ENCODE peak calls at places on chromosomes 7 and 10, in seven cellular contexts. One of them, this sample, is unnamed.
A peak's percentile ranks its signal among the peaks of the same experiment; 100 is the strongest.

GRCh38 chr7:5678295-5679046 is 103.0 kb downstream of the RNF216 start:
- DNase-seq in kidney epithelial cell: no peak
- DNase-seq in HCT116: no peak
- DNase-seq in progenitor cell of endocrine pancreas: no peak
- DNase-seq in astrocyte: no peak
- DNase-seq in transverse colon: no peak
- DNase-seq in mucosa of descending colon: no peak
- DNase-seq in this sample: no peak

GRCh38 chr7:33471636-33472242 is 342.4 kb downstream of the BBS9 start:
- DNase-seq in kidney epithelial cell: no peak
- DNase-seq in HCT116: no peak
- DNase-seq in progenitor cell of endocrine pancreas: no peak
- DNase-seq in astrocyte: no peak
- DNase-seq in transverse colon: no peak
- DNase-seq in mucosa of descending colon: no peak
- DNase-seq in this sample: no peak

GRCh38 chr7:64541438-64542359 is 21.2 kb downstream of the ZNF680 start:
- DNase-seq in kidney epithelial cell: peak; percentile 55
- DNase-seq in HCT116: peak; percentile 55
- DNase-seq in progenitor cell of endocrine pancreas: no peak
- DNase-seq in astrocyte: peak; percentile 88
- DNase-seq in transverse colon: no peak
- DNase-seq in mucosa of descending colon: no peak
- DNase-seq in this sample: peak; percentile 35

GRCh38 chr10:96448021-96448457 is 65.7 kb downstream of the TLL2 start:
- DNase-seq in kidney epithelial cell: no peak
- DNase-seq in HCT116: no peak
- DNase-seq in progenitor cell of endocrine pancreas: no peak
- DNase-seq in astrocyte: no peak
- DNase-seq in transverse colon: peak; percentile 14
- DNase-seq in mucosa of descending colon: no peak
- DNase-seq in this sample: no peak

GRCh38 chr10:128062331-128062730 is 63.9 kb downstream of the MKI67 start:
- DNase-seq in kidney epithelial cell: no peak
- DNase-seq in HCT116: no peak
- DNase-seq in progenitor cell of endocrine pancreas: no peak
- DNase-seq in astrocyte: no peak
- DNase-seq in transverse colon: no peak
- DNase-seq in mucosa of descending colon: no peak
- DNase-seq in this sample: no peak

GRCh38 chr10:92241158-92241500 is 49.7 kb downstream of the CPEB3 start:
- DNase-seq in kidney epithelial cell: no peak
- DNase-seq in HCT116: no peak
- DNase-seq in progenitor cell of endocrine pancreas: no peak
- DNase-seq in astrocyte: peak; percentile 10
- DNase-seq in transverse colon: peak; percentile 24
- DNase-seq in mucosa of descending colon: peak; percentile 52
- DNase-seq in this sample: no peak

GRCh38 chr10:114538544-114538906 is 119.5 kb downstream of the ABLIM1 start:
- DNase-seq in kidney epithelial cell: no peak
- DNase-seq in HCT116: no peak
- DNase-seq in progenitor cell of endocrine pancreas: no peak
- DNase-seq in astrocyte: no peak
- DNase-seq in transverse colon: peak; percentile 85
- DNase-seq in mucosa of descending colon: peak; percentile 82
- DNase-seq in this sample: no peak

GRCh38 chr10:5522913-5523560 is 1.7 kb upstream of the CALML3 start:
- DNase-seq in kidney epithelial cell: no peak
- DNase-seq in HCT116: no peak
- DNase-seq in progenitor cell of endocrine pancreas: no peak
- DNase-seq in astrocyte: no peak
- DNase-seq in transverse colon: peak; percentile 3
- DNase-seq in mucosa of descending colon: peak; percentile 20
- DNase-seq in this sample: no peak

GRCh38 chr7:42238709-42239395 is 1.8 kb upstream of the GLI3 start:
- DNase-seq in kidney epithelial cell: peak; percentile 49
- DNase-seq in HCT116: no peak
- DNase-seq in progenitor cell of endocrine pancreas: no peak
- DNase-seq in astrocyte: peak; percentile 49
- DNase-seq in transverse colon: peak; percentile 10
- DNase-seq in mucosa of descending colon: no peak
- DNase-seq in this sample: peak; percentile 53

GRCh38 chr7:6536262-6536770 is 14.9 kb downstream of the GRID2IP start:
- DNase-seq in kidney epithelial cell: no peak
- DNase-seq in HCT116: no peak
- DNase-seq in progenitor cell of endocrine pancreas: no peak
- DNase-seq in astrocyte: no peak
- DNase-seq in transverse colon: peak; percentile 28
- DNase-seq in mucosa of descending colon: no peak
- DNase-seq in this sample: no peak

GRCh38 chr7:81070956-81071355 is 152.1 kb upstream of the SEMA3C start:
- DNase-seq in kidney epithelial cell: no peak
- DNase-seq in HCT116: no peak
- DNase-seq in progenitor cell of endocrine pancreas: no peak
- DNase-seq in astrocyte: no peak
- DNase-seq in transverse colon: no peak
- DNase-seq in mucosa of descending colon: no peak
- DNase-seq in this sample: no peak

GRCh38 chr7:30914611-30915601 is 3.3 kb downstream of the AQP1 start:
- DNase-seq in kidney epithelial cell: peak; percentile 34
- DNase-seq in HCT116: peak; percentile 21
- DNase-seq in progenitor cell of endocrine pancreas: no peak
- DNase-seq in astrocyte: peak; percentile 36
- DNase-seq in transverse colon: no peak
- DNase-seq in mucosa of descending colon: no peak
- DNase-seq in this sample: peak; percentile 42

GRCh38 chr10:366186-366585 is 230.9 kb downstream of the ZMYND11 start:
- DNase-seq in kidney epithelial cell: no peak
- DNase-seq in HCT116: no peak
- DNase-seq in progenitor cell of endocrine pancreas: no peak
- DNase-seq in astrocyte: no peak
- DNase-seq in transverse colon: no peak
- DNase-seq in mucosa of descending colon: no peak
- DNase-seq in this sample: no peak

GRCh38 chr7:136116186-136116585 is 139.0 kb upstream of the MTPN start:
- DNase-seq in kidney epithelial cell: no peak
- DNase-seq in HCT116: no peak
- DNase-seq in progenitor cell of endocrine pancreas: no peak
- DNase-seq in astrocyte: no peak
- DNase-seq in transverse colon: no peak
- DNase-seq in mucosa of descending colon: no peak
- DNase-seq in this sample: no peak

GRCh38 chr10:13066527-13066926 is 33.4 kb upstream of the OPTN start:
- DNase-seq in kidney epithelial cell: no peak
- DNase-seq in HCT116: no peak
- DNase-seq in progenitor cell of endocrine pancreas: no peak
- DNase-seq in astrocyte: no peak
- DNase-seq in transverse colon: no peak
- DNase-seq in mucosa of descending colon: no peak
- DNase-seq in this sample: no peak

GRCh38 chr10:44696496-44696895 is 214.6 kb upstream of the TMEM72 start:
- DNase-seq in kidney epithelial cell: no peak
- DNase-seq in HCT116: no peak
- DNase-seq in progenitor cell of endocrine pancreas: no peak
- DNase-seq in astrocyte: peak; percentile 86
- DNase-seq in transverse colon: no peak
- DNase-seq in mucosa of descending colon: no peak
- DNase-seq in this sample: peak; percentile 90

GRCh38 chr7:4241791-4242190 is 440.3 kb upstream of the FOXK1 start:
- DNase-seq in kidney epithelial cell: no peak
- DNase-seq in HCT116: peak; percentile 4
- DNase-seq in progenitor cell of endocrine pancreas: no peak
- DNase-seq in astrocyte: no peak
- DNase-seq in transverse colon: no peak
- DNase-seq in mucosa of descending colon: no peak
- DNase-seq in this sample: no peak

GRCh38 chr7:73995821-73996511 is 32.0 kb upstream of the ELN start:
- DNase-seq in kidney epithelial cell: no peak
- DNase-seq in HCT116: no peak
- DNase-seq in progenitor cell of endocrine pancreas: no peak
- DNase-seq in astrocyte: no peak
- DNase-seq in transverse colon: no peak
- DNase-seq in mucosa of descending colon: no peak
- DNase-seq in this sample: no peak

GRCh38 chr10:43250625-43250924 is 16.3 kb downstream of the RASGEF1A start:
- DNase-seq in kidney epithelial cell: no peak
- DNase-seq in HCT116: no peak
- DNase-seq in progenitor cell of endocrine pancreas: no peak
- DNase-seq in astrocyte: no peak
- DNase-seq in transverse colon: no peak
- DNase-seq in mucosa of descending colon: no peak
- DNase-seq in this sample: no peak

GRCh38 chr10:79345241-79346011 is 1.8 kb upstream of the PPIF start:
- DNase-seq in kidney epithelial cell: no peak
- DNase-seq in HCT116: no peak
- DNase-seq in progenitor cell of endocrine pancreas: no peak
- DNase-seq in astrocyte: no peak
- DNase-seq in transverse colon: no peak
- DNase-seq in mucosa of descending colon: no peak
- DNase-seq in this sample: peak; percentile 56

GRCh38 chr7:100694196-100694745 is at the start of gene GIGYF1:
- DNase-seq in kidney epithelial cell: no peak
- DNase-seq in HCT116: no peak
- DNase-seq in progenitor cell of endocrine pancreas: no peak
- DNase-seq in astrocyte: peak; percentile 20
- DNase-seq in transverse colon: peak; percentile 77
- DNase-seq in mucosa of descending colon: peak; percentile 80
- DNase-seq in this sample: peak; percentile 56

DNA sequence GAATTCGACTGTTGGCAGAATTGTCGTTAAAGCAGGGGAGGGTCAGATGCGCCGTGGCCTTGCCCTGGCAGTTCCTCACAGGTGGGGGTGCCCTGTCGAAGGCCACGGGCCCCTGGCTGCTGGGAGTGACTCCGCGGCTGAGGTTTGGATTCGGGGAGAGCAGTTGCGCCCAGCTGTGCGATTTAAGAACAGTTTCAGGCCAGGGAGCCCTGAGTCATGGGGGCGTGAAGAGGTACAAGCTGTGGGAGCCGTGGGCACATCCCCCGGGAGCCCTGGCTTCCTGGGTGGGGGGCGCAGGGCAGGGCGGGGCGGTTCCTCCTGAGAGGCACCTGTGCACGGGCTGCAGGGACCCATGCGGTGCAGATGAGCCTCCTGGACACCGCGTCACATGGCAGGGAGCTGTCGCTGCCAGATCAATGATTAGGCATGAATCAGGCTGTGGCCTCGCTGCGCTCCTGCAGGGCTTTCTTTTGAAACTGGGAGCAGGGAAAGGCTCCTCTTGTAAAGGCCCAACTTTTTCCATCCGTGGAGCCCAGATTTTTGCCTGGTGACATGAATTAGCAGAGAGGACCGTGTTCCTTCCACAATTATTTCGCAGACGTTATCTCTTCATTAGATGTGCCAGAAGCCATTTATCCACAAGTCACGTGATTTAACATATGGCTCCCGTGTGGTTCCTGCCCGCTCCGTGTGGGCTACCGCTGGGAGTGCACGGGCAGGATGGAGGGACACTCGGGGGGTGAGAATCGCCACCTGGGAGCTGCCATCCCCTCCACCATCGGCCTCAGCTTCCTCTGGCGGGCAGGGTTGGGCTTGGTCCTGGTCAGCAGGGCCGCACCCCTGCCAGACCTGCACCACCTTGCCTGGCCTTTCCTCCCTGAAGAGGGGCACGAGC is 918 bp downstream of the PWWP2B start:
- DNase-seq in kidney epithelial cell: no peak
- DNase-seq in HCT116: no peak
- DNase-seq in progenitor cell of endocrine pancreas: no peak
- DNase-seq in astrocyte: peak; percentile 32
- DNase-seq in transverse colon: peak; percentile 67
- DNase-seq in mucosa of descending colon: peak; percentile 78
- DNase-seq in this sample: peak; percentile 54
- TF ChIP-seq CTCF in kidney epithelial cell: no peak
- TF ChIP-seq CTCF in HCT116: no peak
- TF ChIP-seq CTCF in progenitor cell of endocrine pancreas: no peak
- TF ChIP-seq CTCF in astrocyte: no peak
- TF ChIP-seq CTCF in transverse colon: peak; percentile 23
- TF ChIP-seq CTCF in mucosa of descending colon: no peak
- TF ChIP-seq CTCF in this sample: no peak

GRCh38 chr7:132723506-132724081 is 147.3 kb upstream of the PLXNA4 start:
- DNase-seq in kidney epithelial cell: no peak
- DNase-seq in HCT116: no peak
- DNase-seq in progenitor cell of endocrine pancreas: no peak
- DNase-seq in astrocyte: peak; percentile 10
- DNase-seq in transverse colon: no peak
- DNase-seq in mucosa of descending colon: no peak
- DNase-seq in this sample: no peak

DNA sequence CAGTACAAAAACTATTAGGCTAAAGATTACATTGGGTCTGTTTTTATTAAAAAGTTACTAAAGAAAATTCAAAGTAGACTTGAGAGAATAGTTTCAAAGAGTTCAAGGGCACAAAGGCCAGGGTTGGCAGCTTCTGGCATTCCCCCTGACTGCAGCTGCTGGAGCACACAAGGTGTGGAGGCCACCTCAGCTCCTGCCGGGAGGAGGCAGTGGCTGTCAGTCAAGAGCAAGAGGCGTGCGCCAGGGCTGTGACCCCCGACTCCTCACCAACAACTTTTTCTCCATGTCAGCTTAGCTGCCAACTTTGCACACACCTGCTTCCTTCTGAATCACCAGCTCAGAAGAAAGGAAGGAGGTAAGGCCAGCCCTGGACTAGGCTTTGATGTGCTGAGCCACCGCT is 144.6 kb upstream of the PLXNA4 start:
- DNase-seq in kidney epithelial cell: no peak
- DNase-seq in HCT116: no peak
- DNase-seq in progenitor cell of endocrine pancreas: no peak
- DNase-seq in astrocyte: no peak
- DNase-seq in transverse colon: no peak
- DNase-seq in mucosa of descending colon: no peak
- DNase-seq in this sample: no peak
- TF ChIP-seq CTCF in kidney epithelial cell: no peak
- TF ChIP-seq CTCF in HCT116: no peak
- TF ChIP-seq CTCF in progenitor cell of endocrine pancreas: no peak
- TF ChIP-seq CTCF in astrocyte: no peak
- TF ChIP-seq CTCF in transverse colon: no peak
- TF ChIP-seq CTCF in mucosa of descending colon: no peak
- TF ChIP-seq CTCF in this sample: no peak

DNA sequence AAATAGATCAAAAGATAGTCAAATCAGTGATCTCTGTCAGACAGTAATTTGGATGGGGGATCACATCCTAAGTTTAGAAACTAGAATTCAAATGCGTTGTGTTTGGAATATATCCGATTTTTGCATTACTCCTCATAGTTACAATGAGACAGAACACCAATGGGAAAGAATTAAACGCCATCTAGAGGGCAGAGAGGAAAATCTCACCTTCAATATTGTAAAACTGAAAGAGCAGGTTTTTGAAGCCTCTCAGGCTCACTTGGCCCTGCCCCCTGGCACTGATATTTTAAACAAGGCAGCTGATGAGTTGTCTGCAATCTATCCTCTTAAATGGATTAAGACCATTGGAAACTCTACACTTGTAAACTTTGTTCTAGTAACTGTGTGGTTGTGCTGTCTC is 17.7 kb downstream of the FRG2B start:
- DNase-seq in kidney epithelial cell: no peak
- DNase-seq in HCT116: no peak
- DNase-seq in progenitor cell of endocrine pancreas: no peak
- DNase-seq in astrocyte: no peak
- DNase-seq in transverse colon: no peak
- DNase-seq in mucosa of descending colon: no peak
- DNase-seq in this sample: no peak
- TF ChIP-seq CTCF in kidney epithelial cell: no peak
- TF ChIP-seq CTCF in HCT116: peak; percentile 43
- TF ChIP-seq CTCF in progenitor cell of endocrine pancreas: no peak
- TF ChIP-seq CTCF in astrocyte: peak; percentile 36
- TF ChIP-seq CTCF in transverse colon: peak; percentile 25
- TF ChIP-seq CTCF in mucosa of descending colon: no peak
- TF ChIP-seq CTCF in this sample: no peak

GRCh38 chr10:132802694-132803320 is 16.9 kb upstream of the NKX6-2 start:
- DNase-seq in kidney epithelial cell: no peak
- DNase-seq in HCT116: peak; percentile 8
- DNase-seq in progenitor cell of endocrine pancreas: no peak
- DNase-seq in astrocyte: no peak
- DNase-seq in transverse colon: no peak
- DNase-seq in mucosa of descending colon: no peak
- DNase-seq in this sample: no peak
- TF ChIP-seq CTCF in kidney epithelial cell: no peak
- TF ChIP-seq CTCF in HCT116: peak; percentile 33
- TF ChIP-seq CTCF in progenitor cell of endocrine pancreas: no peak
- TF ChIP-seq CTCF in astrocyte: no peak
- TF ChIP-seq CTCF in transverse colon: no peak
- TF ChIP-seq CTCF in mucosa of descending colon: no peak
- TF ChIP-seq CTCF in this sample: no peak

This sample was measured in fibroblast of the aortic adventitia.